ENCODE peak calls at places on chromosomes 5 and 9, in four cellular contexts. N, E, D and H are unnamed samples. For H3K4me1, the result is how much of the 10 kb centered on the place peaks cover.

GRCh38 chr5:113047234-113047633 is 70.6 kb downstream of the DCP2 start:
- DNase-seq in N (no peak), D (no peak), E (no peak), H (no peak)

GRCh38 chr9:128321343-128321742 is 904 bp downstream of the TRUB2 start:
- DNase-seq in E (no peak), N (no peak), D (no peak), H (no peak)

GRCh38 chr5:178532666-178533065 is 57.5 kb downstream of the COL23A1 start:
- DNase-seq in E (no peak), N (peak), D (no peak), H (no peak)

GRCh38 chr5:172802585-172803176 is 31.4 kb upstream of the ERGIC1 start:
- DNase-seq in N (no peak), E (no peak), D (no peak), H (no peak)

GRCh38 chr9:1709347-1709746 is 305.8 kb upstream of the SMARCA2 start:
- DNase-seq in D (no peak), N (no peak), E (no peak), H (no peak)

GRCh38 chr9:108002296-108003056 is 512.9 kb upstream of the KLF4 start:
- DNase-seq in D (no peak), E (no peak), N (no peak), H (peak)

GRCh38 chr5:76175821-76176403 is 92.7 kb downstream of the SV2C start:
- DNase-seq in N (no peak), E (no peak), D (no peak), H (no peak)

GRCh38 chr9:123544007-123544827 is 188.2 kb downstream of the CRB2 start:
- DNase-seq in E (no peak), N (no peak), D (peak), H (no peak)

GRCh38 chr5:15472116-15472515 is 27.9 kb upstream of the FBXL7 start:
- DNase-seq in E (no peak), D (no peak), N (no peak), H (no peak)

GRCh38 chr9:121949766-121950165 is 143.3 kb downstream of the TTLL11 start:
- DNase-seq in D (no peak), N (no peak), E (no peak), H (no peak)

GRCh38 chr9:76564300-76564699 is 105.3 kb downstream of the GCNT1 start:
- DNase-seq in N (no peak), D (no peak), E (no peak), H (no peak)

GRCh38 chr9:129164246-129164930 is 13.7 kb downstream of the IER5L start:
- DNase-seq in N (peak), D (no peak), E (no peak), H (peak)

GRCh38 chr5:4639959-4640358 is 500.2 kb upstream of the ADAMTS16 start:
- DNase-seq in E (no peak), N (no peak), D (no peak), H (no peak)

GRCh38 chr5:58871648-58872242 is 288.9 kb downstream of the RAB3C start:
- DNase-seq in E (no peak), D (peak), N (no peak), H (no peak)

GRCh38 chr9:132164604-132165362 is 2.9 kb downstream of the NTNG2 start:
- DNase-seq in N (no peak), E (no peak), D (no peak), H (no peak)

GRCh38 chr5:176740131-176740701 is 70.1 kb upstream of the UNC5A start:
- DNase-seq in N (no peak), D (no peak), E (peak), H (no peak)

GRCh38 chr5:14171621-14172020 is 28.5 kb downstream of the TRIO start:
- DNase-seq in E (peak), D (no peak), N (no peak), H (no peak)

GRCh38 chr5:41182666-41183065 is 30.7 kb downstream of the C6 start:
- DNase-seq in E (no peak), D (no peak), N (no peak), H (no peak)

GRCh38 chr5:157607371-157608161 is 32.0 kb upstream of the ADAM19 start:
- DNase-seq in D (no peak), E (peak), N (no peak), H (no peak)

GRCh38 chr5:159486836-159487235 is 156.5 kb upstream of the IL12B start:
- DNase-seq in E (no peak), N (no peak), D (no peak), H (no peak)

GRCh38 chr5:69498384-69498783 is 5.8 kb downstream of the OCLN start:
- DNase-seq in D (no peak), N (no peak), E (no peak), H (no peak)

GRCh38 chr5:62783374-62784057 is 204.9 kb downstream of the LRRC70 start:
- DNase-seq in D (no peak), N (no peak), E (no peak), H (no peak)

GRCh38 chr5:123099514-123100151 is 10.6 kb downstream of the PRDM6 start:
- DNase-seq in E (no peak), D (no peak), N (no peak), H (peak)

GRCh38 chr9:36781532-36781931 is 208.8 kb downstream of the MELK start:
- DNase-seq in D (no peak), N (no peak), E (no peak), H (no peak)

GRCh38 chr5:112125910-112126309 is 293.2 kb downstream of the EPB41L4A start:
- DNase-seq in N (no peak), D (no peak), E (no peak), H (no peak)

GRCh38 chr5:81768960-81769452 is 18.1 kb upstream of the SSBP2 start:
- DNase-seq in N (no peak), E (no peak), D (no peak), H (no peak)

GRCh38 chr9:25964239-25964638 is 286.0 kb upstream of the TUSC1 start:
- DNase-seq in N (no peak), D (no peak), E (no peak), H (no peak)

GRCh38 chr5:58648846-58649245 is 66.0 kb downstream of the RAB3C start:
- DNase-seq in E (no peak), N (no peak), D (no peak), H (no peak)

GRCh38 chr5:102682102-102682647 is 72.9 kb upstream of the PAM start:
- DNase-seq in N (no peak), D (no peak), E (no peak), H (no peak)

GRCh38 chr5:119537704-119538103 is 85.4 kb downstream of the HSD17B4 start:
- DNase-seq in N (no peak), D (no peak), E (no peak), H (no peak)

GRCh38 chr5:128579111-128579510 is 41.1 kb upstream of the FBN2 start:
- DNase-seq in D (no peak), N (no peak), E (no peak), H (no peak)

GRCh38 chr5:39639618-39640078 is 214.9 kb upstream of the DAB2 start:
- DNase-seq in D (no peak), N (no peak), E (no peak), H (no peak)

GRCh38 chr5:151496041-151496484 is 48.7 kb downstream of the SLC36A1 start:
- DNase-seq in D (no peak), N (no peak), E (no peak), H (no peak)

GRCh38 chr9:124281934-124282351 is 24.2 kb downstream of the NEK6 start:
- DNase-seq in D (no peak), E (no peak), N (no peak), H (no peak)

GRCh38 chr9:134455951-134456739 is 129.9 kb downstream of the RXRA start:
- DNase-seq in D (peak), E (peak), N (peak), H (peak)

GRCh38 chr5:150600951-150601773 is 39.3 kb upstream of the SYNPO start:
- DNase-seq in E (no peak), D (no peak), N (peak), H (no peak)

GRCh38 chr5:39224196-39224754 is 4.9 kb upstream of the FYB1 start:
- DNase-seq in N (no peak), E (no peak), D (no peak), H (no peak)

GRCh38 chr5:170791325-170791954 is 7.9 kb downstream of the GABRP start:
- DNase-seq in E (peak), N (no peak), D (no peak), H (peak)
- H3K4me3 ChIP-seq in E (no peak), N (no peak), D (no peak), H (no peak)

DNA sequence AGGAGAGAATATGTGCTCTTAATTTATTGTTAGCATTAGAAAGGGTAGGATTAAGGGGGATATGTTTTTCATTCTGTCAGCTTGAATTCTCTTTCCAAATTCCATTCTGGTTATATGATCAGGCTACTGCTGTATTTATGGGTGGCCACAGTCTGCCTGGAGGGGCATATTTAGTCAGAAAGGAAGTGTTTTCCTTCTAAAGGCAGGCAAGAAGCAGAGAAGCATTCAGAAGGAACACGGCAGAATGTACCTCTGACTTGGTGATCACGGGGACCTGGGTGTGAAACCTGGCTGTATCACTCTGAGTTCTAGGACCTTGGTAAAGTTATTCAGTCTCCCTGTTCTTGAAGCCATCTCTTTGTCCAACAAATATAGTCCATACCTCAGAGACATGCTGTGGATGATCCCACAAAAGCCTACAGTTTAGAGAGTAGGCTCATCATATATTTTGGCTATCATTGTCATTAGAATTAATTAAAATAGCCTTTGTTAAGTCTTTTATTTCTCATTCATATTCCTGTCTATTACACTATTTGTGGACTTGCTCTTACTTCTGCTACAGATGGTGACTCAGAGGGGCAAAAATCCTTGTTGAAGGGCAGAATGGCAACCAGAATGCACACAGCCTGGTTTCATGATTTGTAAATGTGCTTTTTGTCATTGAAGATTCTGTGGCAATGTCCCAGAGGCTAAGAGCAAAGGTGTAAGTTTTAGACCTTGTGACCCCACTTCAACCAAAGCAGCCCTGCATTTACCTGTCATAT is 2.7 kb downstream of the TNC start:
- DNase-seq in D (no peak), E (no peak), N (no peak), H (no peak)
- H3K27ac ChIP-seq in D (no peak), E (peak), N (no peak), H (no peak)

DNA sequence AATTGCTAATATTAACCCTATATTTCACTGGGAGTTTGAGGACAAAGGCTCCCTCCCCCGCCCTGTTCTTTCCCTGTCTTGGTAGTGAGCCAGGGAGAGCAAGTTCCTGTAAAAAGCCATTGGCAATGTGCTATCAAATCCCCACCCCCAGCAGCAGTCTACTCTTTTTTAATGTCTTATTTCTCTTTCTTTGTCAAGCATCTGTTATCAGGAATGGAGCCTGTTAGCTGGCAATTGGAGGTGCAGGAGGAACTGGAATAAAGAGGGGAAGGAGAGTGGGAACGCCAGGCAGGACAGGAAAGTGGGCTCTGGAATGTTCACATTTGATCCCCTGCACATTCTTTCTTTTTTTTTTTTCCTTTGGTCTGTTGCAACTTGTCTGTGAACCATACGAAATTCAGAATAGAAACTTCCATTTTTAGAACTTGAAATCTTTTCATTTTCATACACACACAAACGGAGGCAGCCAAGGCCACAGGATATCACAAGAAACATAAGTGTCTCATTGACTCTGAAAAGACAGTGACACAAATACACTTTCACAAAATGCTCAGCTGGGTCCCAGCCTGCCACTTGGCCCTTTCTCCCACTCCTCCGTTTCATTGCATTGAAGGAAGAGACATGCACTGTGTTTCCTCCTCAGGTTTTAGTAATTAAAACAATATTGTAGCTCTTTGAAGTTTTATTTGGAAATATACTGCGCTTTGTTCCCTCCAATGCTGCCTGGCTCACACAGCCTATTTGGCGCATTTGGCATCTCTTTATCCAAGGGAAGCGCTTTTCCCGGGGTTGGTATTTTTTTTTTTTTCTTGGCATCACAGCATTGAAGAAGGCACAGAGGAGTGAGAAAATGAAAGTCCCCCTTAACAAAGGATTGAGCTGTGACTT is 665.0 kb upstream of the ZNF608 start:
- DNase-seq in D (no peak), E (no peak), N (no peak), H (no peak)
- H3K4me1 ChIP-seq in D (under half), E (under half), N (under half), H (under half)

GRCh38 chr5:98963019-98963418 is 34.2 kb upstream of the CHD1 start:
- DNase-seq in N (no peak), E (no peak), D (no peak), H (no peak)
- H3K4me3 ChIP-seq in N (no peak), E (no peak), D (no peak), H (no peak)

DNA sequence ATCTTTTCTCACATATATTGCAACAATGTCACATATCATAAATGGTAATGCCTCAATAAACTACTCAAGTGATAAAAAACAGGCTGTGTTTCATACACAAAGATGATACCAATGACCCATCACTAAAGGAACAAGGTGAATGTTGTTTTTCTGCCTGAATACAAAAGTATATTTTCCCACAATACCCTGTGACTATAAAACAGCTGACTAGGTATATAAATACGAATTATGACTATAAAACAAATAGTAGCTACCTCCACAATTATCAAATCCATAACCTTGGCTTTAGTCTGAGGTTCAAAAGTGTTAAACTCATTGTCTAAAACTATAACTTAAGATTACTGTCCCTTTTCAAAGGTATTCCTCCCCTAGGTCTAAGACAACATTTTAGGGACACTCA is 58.7 kb downstream of the MPDZ start:
- DNase-seq in D (no peak), E (no peak), N (no peak), H (no peak)
- H3K27ac ChIP-seq in D (no peak), E (no peak), N (no peak), H (no peak)

GRCh38 chr5:117788596-117788995 is 1199.8 kb downstream of the DTWD2 start:
- DNase-seq in N (no peak), E (no peak), D (no peak), H (no peak)
- H3K4me1 ChIP-seq in N (under half), E (under half), D (under half), H (under half)

GRCh38 chr9:137224850-137225694 is at the start of gene CYSRT1:
- DNase-seq in E (no peak), N (no peak), D (no peak), H (peak)
- H3K4me3 ChIP-seq in E (peak), N (peak), D (peak), H (peak)

DNA sequence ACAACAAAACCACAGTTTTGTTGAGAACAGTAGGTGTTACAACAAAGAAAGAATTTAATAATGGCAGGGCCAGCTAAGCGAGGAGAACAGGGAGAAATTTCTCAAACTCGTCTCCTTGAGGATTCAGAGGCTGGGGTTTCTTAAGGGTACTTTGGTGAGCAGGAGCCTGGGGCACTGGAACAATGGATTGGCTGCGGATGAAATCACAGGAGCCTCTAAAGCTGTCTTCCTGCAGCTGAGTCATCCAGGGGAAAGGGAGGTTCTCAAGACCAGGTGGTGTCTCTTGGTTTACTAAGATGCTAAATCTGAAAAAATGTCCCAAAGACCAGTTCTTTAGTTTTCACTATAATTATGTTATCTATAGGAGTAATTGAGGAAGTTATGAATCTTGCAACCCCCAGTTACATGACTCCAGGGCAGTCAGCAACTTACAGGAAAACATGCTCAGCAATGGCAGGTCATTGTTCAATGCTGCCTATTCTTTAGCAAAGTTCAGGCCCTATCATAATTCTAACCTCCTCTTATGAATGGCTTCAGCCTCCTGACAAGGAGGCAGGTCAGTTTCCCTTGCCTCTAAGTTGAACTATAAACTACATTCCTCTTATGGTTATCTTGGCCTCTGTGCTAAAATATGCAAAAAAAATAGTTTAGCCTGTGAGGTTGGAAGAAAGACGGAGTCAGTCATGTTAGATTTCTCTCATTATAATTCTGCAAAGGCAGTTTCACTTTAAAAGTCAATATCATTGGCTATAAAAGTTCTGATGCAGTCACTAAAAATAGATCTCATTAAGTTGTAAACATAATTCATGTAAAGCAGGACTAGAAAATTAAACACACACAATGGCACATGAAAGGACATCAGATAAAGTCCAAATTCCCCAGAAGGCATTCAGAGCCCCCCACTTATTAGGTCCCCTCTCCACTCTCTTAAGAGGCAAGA is 63.3 kb upstream of the CKS2 start:
- DNase-seq in D (no peak), E (no peak), N (no peak), H (no peak)
- H3K27ac ChIP-seq in D (no peak), E (no peak), N (no peak), H (no peak)